ENCODE peak calls at places on chromosomes 7 and 10, in five cellular contexts. E is IMR-90, S is pancreas, L is Caco-2, B is HCT116. G is an unnamed sample.

GRCh38 chr10:18713077-18713476 is 53.8 kb downstream of the ARL5B start:
- DNase-seq in E (peak; percentile 92), S (no peak), L (no peak), B (no peak), G (no peak)

GRCh38 chr7:5478568-5479045 is 55.0 kb upstream of the TNRC18 start:
- DNase-seq in E (no peak), S (no peak), L (no peak), B (no peak), G (no peak)

GRCh38 chr7:124752310-124752709 is 13.3 kb downstream of the GPR37 start:
- DNase-seq in E (peak; percentile 94), S (no peak), L (no peak), B (no peak), G (no peak)

GRCh38 chr7:75776295-75776971 is 4.4 kb upstream of the CCL26 start:
- DNase-seq in E (peak; percentile 89), S (no peak), L (no peak), B (no peak), G (no peak)

GRCh38 chr10:96578022-96578421 is 8.8 kb downstream of the TM9SF3 start:
- DNase-seq in E (no peak), S (no peak), L (no peak), B (no peak), G (no peak)

GRCh38 chr10:108567899-108568752 is 1355.2 kb downstream of the XPNPEP1 start:
- DNase-seq in E (no peak), S (no peak), L (no peak), B (no peak), G (no peak)

GRCh38 chr10:77391605-77392235 is 245.9 kb downstream of the KCNMA1 start:
- DNase-seq in E (peak; percentile 87), S (peak; percentile 73), L (peak; percentile 79), B (peak; percentile 74), G (peak; percentile 82)

GRCh38 chr10:123995082-123995460 is 98.3 kb downstream of the CHST15 start:
- DNase-seq in E (peak; percentile 2), S (no peak), L (no peak), B (peak; percentile 32), G (peak; percentile 29)

GRCh38 chr10:113169111-113169510 is 219.1 kb downstream of the TCF7L2 start:
- DNase-seq in E (no peak), S (no peak), L (no peak), B (no peak), G (no peak)

GRCh38 chr10:126872768-126873167 is 32.5 kb upstream of the DOCK1 start:
- DNase-seq in E (no peak), S (no peak), L (no peak), B (no peak), G (no peak)

GRCh38 chr7:70647801-70648491 is 484.0 kb upstream of the GALNT17 start:
- DNase-seq in E (peak; percentile 80), S (no peak), L (no peak), B (no peak), G (no peak)

GRCh38 chr7:6106140-6106904 is 75.1 kb downstream of the ANKRD61 start:
- DNase-seq in E (peak; percentile 38), S (no peak), L (peak; percentile 45), B (peak; percentile 71), G (no peak)

GRCh38 chr7:65812281-65812680 is 60.6 kb upstream of the VKORC1L1 start:
- DNase-seq in E (peak; percentile 72), S (no peak), L (no peak), B (no peak), G (no peak)

GRCh38 chr7:96236198-96237039 is 85.5 kb downstream of the SLC25A13 start:
- DNase-seq in E (peak; percentile 95), S (no peak), L (no peak), B (peak; percentile 18), G (no peak)

GRCh38 chr7:82172017-82172416 is 271.6 kb downstream of the CACNA2D1 start:
- DNase-seq in E (no peak), S (no peak), L (no peak), B (no peak), G (no peak)

GRCh38 chr7:104603957-104604356 is 275.6 kb downstream of the LHFPL3 start:
- DNase-seq in E (no peak), S (no peak), L (no peak), B (no peak), G (no peak)

GRCh38 chr7:58087536-58088190 is 637.7 kb downstream of the ZNF716 start:
- DNase-seq in E (no peak), S (no peak), L (no peak), B (no peak), G (no peak)

GRCh38 chr7:135075716-135076115 is 72.2 kb upstream of the TMEM140 start:
- DNase-seq in E (no peak), S (no peak), L (no peak), B (no peak), G (no peak)

GRCh38 chr7:131493559-131493958 is 62.9 kb downstream of the PODXL start:
- DNase-seq in E (no peak), S (no peak), L (no peak), B (no peak), G (no peak)

GRCh38 chr7:103989200-103989784 is at the start of gene RELN:
- DNase-seq in E (peak; percentile 17), S (no peak), L (no peak), B (no peak), G (no peak)

GRCh38 chr7:108662783-108663182 is 93.1 kb downstream of the DNAJB9 start:
- DNase-seq in E (no peak), S (no peak), L (no peak), B (no peak), G (no peak)

GRCh38 chr10:71835671-71836593 is 15.1 kb downstream of the PSAP start:
- DNase-seq in E (peak; percentile 70), S (peak; percentile 61), L (no peak), B (no peak), G (no peak)

GRCh38 chr10:117441812-117442443 is 66.7 kb upstream of the PDZD8 start:
- DNase-seq in E (no peak), S (no peak), L (no peak), B (no peak), G (no peak)

GRCh38 chr10:26067680-26068079 is 133.7 kb downstream of the MYO3A start:
- DNase-seq in E (no peak), S (no peak), L (no peak), B (no peak), G (no peak)

GRCh38 chr10:123427386-123427785 is 238.8 kb upstream of the GPR26 start:
- DNase-seq in E (no peak), S (no peak), L (no peak), B (no peak), G (no peak)

GRCh38 chr7:19268737-19269136 is 123.5 kb upstream of the FERD3L start:
- DNase-seq in E (peak; percentile 49), S (no peak), L (no peak), B (no peak), G (no peak)

DNA sequence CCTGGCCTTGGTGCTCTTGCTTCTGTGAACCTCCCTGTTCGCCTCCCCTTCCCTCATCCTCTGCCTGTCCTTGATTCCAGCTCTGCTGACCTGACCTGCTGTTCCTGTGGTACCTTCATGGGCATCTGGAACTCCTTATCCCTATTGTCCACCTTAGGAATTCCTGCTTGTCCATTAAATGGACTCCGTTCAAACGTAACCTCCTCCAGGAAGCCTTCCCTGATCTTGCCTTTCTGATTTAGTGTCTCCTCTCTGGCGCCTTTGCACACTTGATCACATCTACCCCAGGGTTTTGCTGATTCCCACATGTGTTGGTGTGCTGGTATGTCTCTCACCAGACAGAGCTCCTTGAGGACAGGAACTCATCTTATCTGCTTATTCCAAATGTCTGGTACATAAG is 20.9 kb downstream of the TSPAN15 start:
- DNase-seq in E (no peak), S (no peak), L (no peak), B (no peak), G (no peak)
- H3K4me1 ChIP-seq in E (peaks cover 8% of the 10 kb centered on the region), S (peaks cover 4% of the 10 kb centered on the region), L (peaks cover 16% of the 10 kb centered on the region), B (peaks cover 12% of the 10 kb centered on the region), G (peaks cover 39% of the 10 kb centered on the region)

GRCh38 chr10:11319990-11320602 is 291.4 kb downstream of the USP6NL start:
- DNase-seq in E (no peak), S (no peak), L (no peak), B (no peak), G (no peak)
- H3K36me3 ChIP-seq in E (no peaks in the 10 kb centered on the region), S (no peaks in the 10 kb centered on the region), L (no peaks in the 10 kb centered on the region), B (no peaks in the 10 kb centered on the region), G (peaks cover 41% of the 10 kb centered on the region)

GRCh38 chr10:119210633-119211032 is 3.3 kb downstream of the GRK5 start:
- DNase-seq in E (no peak), S (no peak), L (no peak), B (no peak), G (no peak)

GRCh38 chr10:119211176-119211575 is 3.8 kb downstream of the GRK5 start:
- DNase-seq in E (peak; percentile 90), S (no peak), L (no peak), B (no peak), G (no peak)

GRCh38 chr10:119209736-119210355 is 2.5 kb downstream of the GRK5 start:
- DNase-seq in E (peak; percentile 37), S (no peak), L (no peak), B (no peak), G (no peak)

GRCh38 chr10:119209050-119209735 is 1.8 kb downstream of the GRK5 start:
- DNase-seq in E (peak; percentile 80), S (peak; percentile 30), L (peak; percentile 68), B (no peak), G (peak; percentile 44)

DNA sequence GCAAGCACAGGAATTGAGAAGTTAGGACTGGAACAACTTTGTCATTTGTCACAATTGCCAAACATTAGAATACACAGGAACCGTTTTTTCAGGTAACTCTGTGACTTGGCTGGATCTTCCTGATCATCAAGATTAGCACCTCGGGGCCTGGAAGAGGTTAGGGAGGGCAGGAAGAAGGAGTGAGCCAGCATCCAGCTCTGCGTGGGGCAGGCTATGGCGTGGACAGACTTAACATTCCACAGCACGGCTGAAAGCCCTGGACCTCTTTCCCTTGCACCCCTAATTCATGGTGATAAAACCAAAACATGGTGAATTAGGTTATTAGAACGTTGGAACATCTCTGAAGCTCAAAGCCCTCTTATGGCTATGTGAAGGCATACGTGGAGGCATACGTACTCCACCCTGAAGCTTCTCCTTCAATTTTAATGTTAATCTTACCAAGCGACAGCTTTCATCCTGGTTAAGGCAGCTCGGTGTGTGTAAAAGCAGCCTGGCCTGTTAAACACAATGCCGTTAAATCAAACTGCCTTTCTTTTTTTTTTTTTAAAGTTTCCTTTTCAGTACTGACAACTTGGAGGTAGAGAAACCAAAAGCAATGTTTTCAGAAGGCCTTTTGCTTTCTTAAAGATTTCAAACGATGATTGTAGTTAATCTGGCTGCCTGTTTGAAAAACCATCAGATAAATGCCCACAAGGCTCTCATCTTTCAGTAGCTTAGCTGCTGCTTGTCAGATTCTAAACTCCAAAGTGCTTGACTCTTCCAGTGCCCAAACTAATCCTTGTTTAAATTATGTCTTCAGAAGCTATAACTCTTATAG is 4.5 kb downstream of the GRK5 start:
- DNase-seq in E (no peak), S (no peak), L (no peak), B (no peak), G (no peak)
- H3K4me1 ChIP-seq in E (peaks cover 14% of the 10 kb centered on the region), S (no peaks in the 10 kb centered on the region), L (peaks cover 22% of the 10 kb centered on the region), B (peaks cover 21% of the 10 kb centered on the region), G (no peaks in the 10 kb centered on the region)

GRCh38 chr10:103079100-103079499 is 114.0 kb downstream of the NT5C2 start:
- DNase-seq in E (no peak), S (no peak), L (no peak), B (no peak), G (no peak)

GRCh38 chr10:103080891-103081581 is 112.0 kb downstream of the NT5C2 start:
- DNase-seq in E (no peak), S (no peak), L (no peak), B (no peak), G (no peak)

GRCh38 chr10:103078676-103079075 is 114.4 kb downstream of the NT5C2 start:
- DNase-seq in E (no peak), S (no peak), L (no peak), B (no peak), G (no peak)

GRCh38 chr10:103078309-103078615 is 114.8 kb downstream of the NT5C2 start:
- DNase-seq in E (no peak), S (no peak), L (no peak), B (no peak), G (no peak)

GRCh38 chr10:103079946-103080345 is 113.1 kb downstream of the NT5C2 start:
- DNase-seq in E (no peak), S (no peak), L (no peak), B (no peak), G (no peak)
- H3K36me3 ChIP-seq in E (peaks cover 64% of the 10 kb centered on the region), S (no peaks in the 10 kb centered on the region), L (no peaks in the 10 kb centered on the region), B (no peaks in the 10 kb centered on the region), G (peaks cover 24% of the 10 kb centered on the region)